ENCODE peak calls at places on chromosomes 1 and 21, in ten cellular contexts. K is brain microvascular endothelial cell; F is neuronal stem cell; M is stomach; V is CD4-positive, alpha-beta memory T cell; S is GM23248; H is left lung; D is CD4-positive, CD25-positive, alpha-beta regulatory T cell; C is aorta; T is tibial artery. J is an unnamed sample.

GRCh38 chr1:29270881-29271390 is 34.6 kb downstream of the PTPRU start:
- DNase-seq in V (no peak), F (no peak), D (no peak), T (no peak), M (no peak), H (no peak), K (no peak), C (no peak), S (no peak), J (no peak)

GRCh38 chr1:220748091-220748934 is at the start of gene MTARC2:
- DNase-seq in F (peak; percentile 39), M (peak; percentile 80), S (peak; percentile 86), K (peak; percentile 37), V (no peak), H (peak; percentile 91), D (no peak), T (peak; percentile 92), C (peak; percentile 86), J (peak; percentile 97)

GRCh38 chr1:221845650-221846371 is 103.9 kb upstream of the DUSP10 start:
- DNase-seq in H (no peak), C (no peak), F (no peak), S (no peak), T (no peak), D (no peak), V (no peak), K (peak; percentile 68), M (peak; percentile 54), J (peak; percentile 62)

GRCh38 chr1:68973459-68974244 is 476.8 kb upstream of the DEPDC1 start:
- DNase-seq in S (peak; percentile 76), V (no peak), C (no peak), M (no peak), K (peak; percentile 41), F (no peak), D (no peak), H (no peak), T (no peak), J (no peak)

GRCh38 chr1:168767885-168768584 is 39.0 kb upstream of the DPT start:
- DNase-seq in F (no peak), C (no peak), M (peak; percentile 32), D (no peak), V (no peak), K (peak; percentile 0), S (peak; percentile 85), T (peak; percentile 63), H (no peak), J (peak; percentile 56)

GRCh38 chr1:56304975-56305374 is 274.4 kb downstream of the PLPP3 start:
- DNase-seq in T (no peak), V (no peak), F (no peak), M (no peak), D (no peak), H (no peak), C (no peak), K (no peak), S (no peak), J (no peak)

GRCh38 chr1:9730096-9730901 is 78.8 kb downstream of the PIK3CD start:
- DNase-seq in F (no peak), M (no peak), D (no peak), H (peak; percentile 92), V (no peak), S (no peak), C (peak; percentile 83), K (no peak), T (no peak), J (peak; percentile 60)

GRCh38 chr1:4825841-4826450 is 171.5 kb downstream of the AJAP1 start:
- DNase-seq in T (no peak), K (peak; percentile 13), S (no peak), C (no peak), D (peak; percentile 1), M (no peak), F (peak; percentile 15), H (no peak), V (no peak), J (no peak)

GRCh38 chr1:210416681-210417080 is 88.0 kb downstream of the HHAT start:
- DNase-seq in V (no peak), D (no peak), T (no peak), M (no peak), F (no peak), S (no peak), C (no peak), K (no peak), H (no peak), J (no peak)

GRCh38 chr1:22553104-22553880 is 10.0 kb upstream of the EPHA8 start:
- DNase-seq in V (no peak), K (no peak), F (no peak), C (no peak), H (no peak), S (no peak), T (no peak), M (no peak), D (no peak), J (no peak)

GRCh38 chr1:31517301-31517700 is 59.0 kb upstream of the TINAGL1 start:
- DNase-seq in S (no peak), T (peak; percentile 20), C (no peak), D (no peak), V (no peak), H (no peak), M (no peak), K (no peak), F (no peak), J (no peak)

GRCh38 chr1:31515061-31515775 is 61.1 kb upstream of the TINAGL1 start:
- DNase-seq in S (no peak), D (no peak), C (no peak), M (no peak), V (no peak), H (no peak), K (no peak), T (no peak), F (no peak), J (no peak)

GRCh38 chr1:31511848-31512615 is 64.3 kb upstream of the TINAGL1 start:
- DNase-seq in K (no peak), H (no peak), C (no peak), T (no peak), F (no peak), M (no peak), S (no peak), V (no peak), D (no peak), J (peak; percentile 39)

GRCh38 chr1:31514117-31514516 is 62.2 kb upstream of the TINAGL1 start:
- DNase-seq in F (no peak), T (no peak), V (no peak), C (no peak), S (no peak), M (no peak), D (no peak), H (no peak), K (no peak), J (no peak)

DNA sequence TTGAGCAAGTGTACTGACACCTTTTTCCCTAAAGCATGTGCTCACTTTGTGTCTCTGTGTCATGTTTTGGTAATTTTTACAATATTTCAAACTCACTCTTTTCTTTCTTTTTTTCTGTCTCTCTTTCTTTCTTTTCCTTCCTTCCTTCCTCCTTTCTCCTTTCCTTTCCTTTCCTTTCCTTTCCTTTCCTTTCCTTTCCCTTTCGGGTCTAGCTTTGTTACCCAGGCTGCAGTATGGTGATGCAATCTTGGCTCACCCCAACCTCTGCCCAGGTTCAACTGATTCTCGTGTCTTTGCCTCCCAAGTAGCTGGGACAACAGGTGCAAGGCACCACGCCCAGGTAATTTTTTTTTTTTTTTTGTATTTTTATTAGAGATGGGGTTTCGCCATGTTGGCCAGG is 60.4 kb upstream of the TINAGL1 start:
- DNase-seq in F (no peak), T (no peak), S (no peak), V (no peak), H (no peak), D (no peak), M (no peak), K (no peak), C (no peak), J (no peak)
- H3K36me3 ChIP-seq in F (no peaks in the 10 kb centered on the region), T (no peaks in the 10 kb centered on the region), S (no peaks in the 10 kb centered on the region), V (no peaks in the 10 kb centered on the region), H (no peaks in the 10 kb centered on the region), D (no peaks in the 10 kb centered on the region), M (no peaks in the 10 kb centered on the region), K (no peaks in the 10 kb centered on the region), C (no peaks in the 10 kb centered on the region), J (no peaks in the 10 kb centered on the region)

DNA sequence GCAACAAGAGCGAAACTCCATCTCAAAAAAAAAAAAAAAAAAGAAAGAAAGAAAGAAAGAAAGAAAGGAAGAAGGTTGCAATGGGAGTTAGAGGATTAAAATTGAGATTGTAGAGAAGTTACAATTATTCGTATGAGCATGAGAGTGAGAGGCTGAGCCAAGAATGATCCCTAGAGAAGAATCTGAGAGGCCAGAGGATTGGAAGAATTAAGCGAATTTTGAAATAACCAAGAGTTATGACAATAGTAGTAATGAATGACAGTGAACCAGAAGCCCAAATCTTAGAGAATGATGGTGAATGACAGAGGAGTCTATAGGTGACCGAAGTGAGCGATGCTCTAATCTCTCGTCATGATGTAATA is 369 bp upstream of the ZYG11B start:
- DNase-seq in S (no peak), F (no peak), K (no peak), D (no peak), H (no peak), C (no peak), V (no peak), M (no peak), T (no peak), J (no peak)
- H3K27ac ChIP-seq in S (no peak overlapping the region), F (no peak overlapping the region), K (no peak overlapping the region), D (peak overlapping the region; percentile 45), H (peak overlapping the region; percentile 91), C (no peak overlapping the region), V (no peak overlapping the region), M (peak overlapping the region; percentile 86), T (peak overlapping the region; percentile 87), J (no peak overlapping the region)

DNA sequence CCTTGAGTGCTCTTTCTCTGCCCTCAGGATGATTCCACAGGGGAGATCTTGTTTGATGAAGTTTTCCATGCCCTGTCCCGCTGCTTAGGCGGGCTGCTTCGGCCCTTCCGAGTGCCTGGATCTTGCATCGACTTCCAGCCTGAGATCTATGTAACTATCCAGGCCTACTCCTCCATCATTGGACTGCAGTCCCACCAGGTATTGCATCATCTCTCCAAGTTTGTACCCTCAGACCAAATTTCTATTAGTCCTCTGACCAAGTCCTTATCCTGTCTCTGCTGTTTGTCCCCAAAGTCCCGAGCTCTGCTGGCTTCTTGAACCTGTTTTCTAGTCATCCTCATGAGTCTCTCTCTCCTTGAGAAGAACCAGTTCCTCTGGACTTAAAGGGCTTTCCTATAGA is 14.7 kb downstream of the SZT2 start:
- DNase-seq in F (no peak), M (no peak), C (no peak), V (no peak), S (no peak), H (no peak), K (no peak), T (no peak), D (no peak), J (no peak)
- H3K36me3 ChIP-seq in F (peaks cover 14% of the 10 kb centered on the region), M (peaks cover 67% of the 10 kb centered on the region), C (peaks cover 5% of the 10 kb centered on the region), V (peaks cover 48% of the 10 kb centered on the region), S (peaks cover 18% of the 10 kb centered on the region), H (peaks cover 67% of the 10 kb centered on the region), K (peaks cover 43% of the 10 kb centered on the region), T (peaks cover 54% of the 10 kb centered on the region), D (peaks cover 60% of the 10 kb centered on the region), J (peaks cover 47% of the 10 kb centered on the region)

DNA sequence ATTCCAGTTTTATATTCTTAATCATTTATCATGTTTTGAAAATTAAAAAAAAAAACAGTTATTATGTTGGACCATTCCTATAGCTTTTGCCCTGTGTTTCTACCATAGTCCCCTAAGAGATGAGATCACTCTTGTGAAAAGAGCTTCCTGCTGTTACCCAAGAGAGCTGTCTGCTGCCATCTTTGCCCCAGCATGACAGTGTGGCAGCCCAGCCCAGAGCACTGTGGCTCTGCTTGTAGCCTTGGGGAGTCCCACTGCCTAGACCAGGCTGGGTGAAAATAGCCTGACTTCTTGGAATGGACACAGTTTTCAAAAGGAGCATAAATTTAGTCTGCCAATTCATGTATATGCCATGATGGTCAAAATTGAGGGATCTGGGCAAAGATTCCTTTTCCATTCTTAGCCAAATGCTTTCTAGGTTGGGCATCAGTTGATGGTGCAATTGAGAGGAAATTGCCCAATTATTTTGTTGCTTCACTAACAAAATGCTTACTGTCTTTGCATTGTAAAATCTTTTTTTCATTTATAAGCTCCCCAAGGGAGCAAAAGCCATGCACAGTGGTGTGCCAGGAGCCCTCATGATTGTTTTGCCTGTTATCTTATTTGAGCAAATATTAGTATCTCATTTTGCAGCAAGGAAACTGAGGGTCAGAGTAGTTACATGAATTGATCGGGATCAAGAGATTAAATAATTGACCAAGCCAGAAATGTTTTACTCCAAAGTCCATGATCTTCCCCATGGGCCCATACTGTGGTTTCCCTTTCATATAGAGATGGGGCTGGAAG is 72.9 kb downstream of the ETS2 start:
- DNase-seq in H (peak; percentile 55), T (no peak), D (no peak), S (peak; percentile 47), K (no peak), M (no peak), V (no peak), C (no peak), F (no peak), J (no peak)
- H3K27ac ChIP-seq in H (peak overlapping the region; percentile 21), T (no peak overlapping the region), D (no peak overlapping the region), S (no peak overlapping the region), K (no peak overlapping the region), M (no peak overlapping the region), V (no peak overlapping the region), C (no peak overlapping the region), F (no peak overlapping the region), J (peak overlapping the region; percentile 71)

J was measured in right lobe of liver.